ENCODE peak calls at places on chromosomes 16 and 17, in ten cellular contexts. H, D, G, A, S, W, Q, F, E and J are unnamed samples.
A peak's percentile ranks its signal among the peaks of the same experiment; 100 is the strongest.

GRCh38 chr16:65445313-65446260 is 323.7 kb upstream of the CDH11 start:
- DNase-seq in S (no peak), W (no peak), Q (no peak), G (no peak), A (no peak), F (no peak), H (no peak), D (no peak), E (no peak), J (no peak)

GRCh38 chr17:44900894-44901293 is 1.6 kb upstream of the EFTUD2 start:
- DNase-seq in G (no peak), A (no peak), H (no peak), F (no peak), S (peak; percentile 83), W (no peak), E (no peak), D (no peak), Q (peak; percentile 90), J (no peak)

GRCh38 chr17:3690094-3690715 is 5.8 kb downstream of the P2RX5 start:
- DNase-seq in D (no peak), G (no peak), H (no peak), E (no peak), Q (no peak), W (no peak), F (no peak), A (no peak), S (no peak), J (no peak)

GRCh38 chr16:46706642-46707041 is 17.2 kb downstream of the ORC6 start:
- DNase-seq in D (no peak), H (no peak), F (no peak), W (no peak), E (no peak), A (no peak), G (no peak), Q (no peak), S (no peak), J (no peak)

GRCh38 chr17:61583242-61583641 is 7.8 kb downstream of the NACA2 start:
- DNase-seq in F (no peak), W (no peak), Q (peak; percentile 77), E (peak; percentile 43), S (peak; percentile 83), D (no peak), H (no peak), G (no peak), A (no peak), J (no peak)

GRCh38 chr16:21208429-21208828 is 2.9 kb downstream of the ZP2 start:
- DNase-seq in E (no peak), H (no peak), G (no peak), W (no peak), A (no peak), F (no peak), S (no peak), Q (no peak), D (no peak), J (no peak)

GRCh38 chr17:27419156-27419555 is 37.1 kb upstream of the KSR1 start:
- DNase-seq in G (no peak), S (no peak), A (no peak), F (no peak), W (no peak), H (no peak), E (no peak), D (no peak), Q (no peak), J (no peak)

GRCh38 chr17:3879181-3879580 is 13.7 kb downstream of the CAMKK1 start:
- DNase-seq in G (no peak), F (peak; percentile 51), S (peak; percentile 73), A (no peak), W (no peak), Q (peak; percentile 73), D (no peak), H (peak; percentile 70), E (peak; percentile 52), J (no peak)

GRCh38 chr17:62179525-62180161 is 114.6 kb upstream of the MED13 start:
- DNase-seq in W (no peak), A (no peak), H (no peak), D (no peak), F (peak; percentile 48), G (no peak), S (peak; percentile 50), E (no peak), Q (peak; percentile 45), J (no peak)

GRCh38 chr17:34665803-34666763 is 86.7 kb downstream of the TMEM132E start:
- DNase-seq in W (no peak), G (no peak), S (no peak), D (no peak), H (no peak), Q (no peak), A (no peak), F (no peak), E (no peak), J (no peak)

GRCh38 chr17:39867891-39868553 is at the start of gene ZPBP2:
- DNase-seq in Q (no peak), A (peak; percentile 64), F (no peak), D (no peak), S (no peak), G (peak; percentile 44), W (no peak), E (no peak), H (no peak), J (peak; percentile 36)

DNA sequence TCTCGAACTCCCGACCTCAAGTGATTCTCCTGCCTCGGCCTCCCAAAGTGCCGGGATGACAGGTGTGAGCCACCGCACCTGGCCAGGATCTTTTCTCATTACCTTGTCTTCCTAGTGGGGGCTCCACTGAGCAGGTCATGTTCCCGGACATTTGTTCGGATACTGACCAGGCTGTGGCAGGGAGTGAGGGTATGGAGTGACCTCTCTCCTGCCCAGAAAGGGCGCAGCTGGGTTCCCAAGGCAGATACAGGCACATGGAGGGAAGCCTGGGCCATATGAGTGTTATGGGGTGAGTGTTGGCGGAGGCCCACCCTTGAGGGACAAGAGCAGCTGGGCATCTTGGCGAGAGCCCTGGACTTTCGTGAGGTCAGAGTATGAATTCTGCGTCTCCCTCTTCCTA is 5.5 kb downstream of the SERPINF1 start:
- DNase-seq in F (no peak), W (no peak), A (no peak), Q (no peak), H (no peak), S (no peak), E (no peak), G (no peak), D (no peak), J (no peak)
- H3K27ac ChIP-seq in F (no peak overlapping the region), W (no peak overlapping the region), A (no peak overlapping the region), Q (no peak overlapping the region), H (no peak overlapping the region), S (no peak overlapping the region), E (no peak overlapping the region), G (no peak overlapping the region), D (peak overlapping the region; percentile 16), J (no peak overlapping the region)

GRCh38 chr16:82603784-82604411 is 22.9 kb upstream of the CDH13 start:
- DNase-seq in S (peak; percentile 73), W (no peak), A (no peak), F (peak; percentile 29), D (peak; percentile 40), Q (peak; percentile 75), E (peak; percentile 63), G (no peak), H (peak; percentile 47), J (no peak)

DNA sequence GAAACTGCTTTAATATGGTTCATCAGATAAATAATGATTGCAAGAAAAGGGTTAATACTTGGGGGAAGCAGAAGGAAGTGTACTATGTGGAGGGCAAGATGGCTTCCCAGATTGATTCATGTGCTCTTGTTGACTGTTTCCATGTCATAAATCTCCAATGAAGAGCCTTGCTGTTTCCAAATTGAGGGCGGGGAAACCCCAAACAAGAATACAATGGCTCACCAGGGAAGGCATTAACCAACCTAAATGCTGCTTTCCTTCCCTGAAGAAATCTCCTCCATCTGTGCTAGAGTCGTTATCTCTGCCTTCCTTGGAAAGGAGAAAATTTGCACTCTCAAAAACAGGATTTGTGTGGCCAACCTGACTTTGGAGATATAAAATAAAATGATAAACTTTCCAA is 28.0 kb upstream of the CDH13 start:
- DNase-seq in D (no peak), H (no peak), E (no peak), G (no peak), S (no peak), F (no peak), W (no peak), Q (no peak), A (no peak), J (no peak)
- H3K27ac ChIP-seq in D (no peak overlapping the region), H (no peak overlapping the region), E (no peak overlapping the region), G (no peak overlapping the region), S (no peak overlapping the region), F (no peak overlapping the region), W (no peak overlapping the region), Q (no peak overlapping the region), A (no peak overlapping the region), J (no peak overlapping the region)

GRCh38 chr16:85353839-85354622 is 241.8 kb upstream of the CIBAR2 start:
- DNase-seq in E (no peak), A (no peak), S (no peak), Q (no peak), D (no peak), H (no peak), F (peak; percentile 53), W (no peak), G (no peak), J (no peak)

GRCh38 chr16:85350973-85351372 is 238.7 kb upstream of the CIBAR2 start:
- DNase-seq in Q (peak; percentile 96), E (peak; percentile 62), H (peak; percentile 93), S (peak; percentile 96), F (peak; percentile 95), A (no peak), W (peak; percentile 65), D (peak; percentile 83), G (no peak), J (no peak)

GRCh38 chr16:85350146-85350728 is 238.0 kb upstream of the CIBAR2 start:
- DNase-seq in F (no peak), Q (no peak), E (no peak), H (no peak), D (no peak), S (no peak), A (no peak), G (no peak), W (no peak), J (no peak)

GRCh38 chr16:85353013-85353412 is 240.7 kb upstream of the CIBAR2 start:
- DNase-seq in H (no peak), D (no peak), G (no peak), S (no peak), A (no peak), W (no peak), F (no peak), E (no peak), Q (no peak), J (no peak)

DNA sequence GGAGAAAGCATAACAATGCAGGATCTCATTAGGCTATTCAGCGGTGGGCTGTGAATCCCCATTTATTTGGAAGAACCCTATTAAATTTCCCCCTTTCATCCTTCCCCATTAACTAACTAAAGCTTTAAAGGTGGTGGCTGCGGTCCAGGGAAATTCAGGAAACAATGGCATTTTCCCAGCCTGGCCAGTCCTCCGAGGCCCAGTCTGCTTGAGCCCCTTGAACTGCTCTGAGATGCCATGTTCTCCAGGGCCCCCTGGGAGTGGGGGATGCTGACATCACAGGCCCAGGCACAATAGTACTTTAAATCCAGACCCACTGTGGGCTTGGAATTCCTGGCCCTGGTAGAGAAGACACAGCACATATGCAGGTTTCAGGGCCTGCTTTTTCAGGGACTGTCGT is 239.9 kb upstream of the CIBAR2 start:
- DNase-seq in F (no peak), D (no peak), A (no peak), Q (no peak), G (no peak), W (no peak), E (no peak), S (no peak), H (no peak), J (no peak)
- H3K27ac ChIP-seq in F (no peak overlapping the region), D (no peak overlapping the region), A (no peak overlapping the region), Q (no peak overlapping the region), G (no peak overlapping the region), W (no peak overlapping the region), E (no peak overlapping the region), S (no peak overlapping the region), H (no peak overlapping the region), J (no peak overlapping the region)

GRCh38 chr17:20235747-20236146 is 226.6 kb downstream of the SPECC1 start:
- DNase-seq in S (no peak), A (no peak), D (peak; percentile 57), G (no peak), E (no peak), W (no peak), H (no peak), Q (no peak), F (no peak), J (no peak)
- H3K27ac ChIP-seq in S (no peak overlapping the region), A (no peak overlapping the region), D (peak overlapping the region; percentile 76), G (no peak overlapping the region), E (no peak overlapping the region), W (no peak overlapping the region), H (no peak overlapping the region), Q (no peak overlapping the region), F (no peak overlapping the region), J (no peak overlapping the region)